ENCODE peak calls at places on chromosomes 12 and 14, in five cellular contexts. R is heart left ventricle, L is fibroblast of lung, W is SJCRH30, V is sigmoid colon. D is an unnamed sample.

GRCh38 chr12:1886396-1887008 is 31.9 kb downstream of the CACNA2D4 start:
- DNase-seq in L (no peak), R (no peak), W (no peak), V (no peak), D (no peak)

GRCh38 chr12:22617630-22618029 is 7.3 kb upstream of the ETNK1 start:
- DNase-seq in L (no peak), R (no peak), V (no peak), W (no peak), D (no peak)

GRCh38 chr12:24256636-24257150 is 307.2 kb upstream of the SOX5 start:
- DNase-seq in V (no peak), L (no peak), W (no peak), R (no peak), D (no peak)

GRCh38 chr12:88035907-88036289 is 6.7 kb upstream of the C12orf50 start:
- DNase-seq in V (no peak), L (no peak), W (no peak), R (no peak), D (no peak)

GRCh38 chr12:29818925-29819324 is 35.2 kb upstream of the TMTC1 start:
- DNase-seq in L (no peak), W (no peak), R (peak; percentile 54), V (no peak), D (no peak)

GRCh38 chr14:56949828-56950227 is 139.5 kb upstream of the OTX2 start:
- DNase-seq in L (no peak), R (no peak), V (no peak), W (peak; percentile 11), D (no peak)

GRCh38 chr12:27907766-27908165 is 64.8 kb downstream of the PTHLH start:
- DNase-seq in R (no peak), W (no peak), V (no peak), L (peak; percentile 35), D (no peak)

GRCh38 chr12:40226652-40227051 is 1.9 kb downstream of the LRRK2 start:
- DNase-seq in L (peak; percentile 90), R (peak; percentile 61), V (peak; percentile 81), W (no peak), D (no peak)

GRCh38 chr14:94550041-94550440 is 11.2 kb upstream of the SERPINA4 start:
- DNase-seq in V (no peak), W (no peak), L (no peak), R (no peak), D (no peak)

GRCh38 chr12:69885656-69886055 is 60.6 kb downstream of the MYRFL start:
- DNase-seq in L (no peak), V (no peak), R (no peak), W (no peak), D (no peak)

GRCh38 chr12:69886101-69886500 is 61.1 kb downstream of the MYRFL start:
- DNase-seq in R (no peak), W (peak; percentile 24), V (no peak), L (no peak), D (no peak)

GRCh38 chr12:69881771-69882170 is 56.7 kb downstream of the MYRFL start:
- DNase-seq in R (no peak), V (no peak), W (no peak), L (no peak), D (no peak)

GRCh38 chr12:69884386-69884785 is 59.4 kb downstream of the MYRFL start:
- DNase-seq in L (no peak), W (no peak), R (no peak), V (no peak), D (no peak)

GRCh38 chr12:69886715-69887114 is 61.7 kb downstream of the MYRFL start:
- DNase-seq in V (no peak), R (no peak), L (no peak), W (no peak), D (no peak)
- H3K36me3 ChIP-seq in V (no peaks in the 10 kb centered on the region), R (no peaks in the 10 kb centered on the region), L (no peaks in the 10 kb centered on the region), W (no peaks in the 10 kb centered on the region), D (no peaks in the 10 kb centered on the region)

DNA sequence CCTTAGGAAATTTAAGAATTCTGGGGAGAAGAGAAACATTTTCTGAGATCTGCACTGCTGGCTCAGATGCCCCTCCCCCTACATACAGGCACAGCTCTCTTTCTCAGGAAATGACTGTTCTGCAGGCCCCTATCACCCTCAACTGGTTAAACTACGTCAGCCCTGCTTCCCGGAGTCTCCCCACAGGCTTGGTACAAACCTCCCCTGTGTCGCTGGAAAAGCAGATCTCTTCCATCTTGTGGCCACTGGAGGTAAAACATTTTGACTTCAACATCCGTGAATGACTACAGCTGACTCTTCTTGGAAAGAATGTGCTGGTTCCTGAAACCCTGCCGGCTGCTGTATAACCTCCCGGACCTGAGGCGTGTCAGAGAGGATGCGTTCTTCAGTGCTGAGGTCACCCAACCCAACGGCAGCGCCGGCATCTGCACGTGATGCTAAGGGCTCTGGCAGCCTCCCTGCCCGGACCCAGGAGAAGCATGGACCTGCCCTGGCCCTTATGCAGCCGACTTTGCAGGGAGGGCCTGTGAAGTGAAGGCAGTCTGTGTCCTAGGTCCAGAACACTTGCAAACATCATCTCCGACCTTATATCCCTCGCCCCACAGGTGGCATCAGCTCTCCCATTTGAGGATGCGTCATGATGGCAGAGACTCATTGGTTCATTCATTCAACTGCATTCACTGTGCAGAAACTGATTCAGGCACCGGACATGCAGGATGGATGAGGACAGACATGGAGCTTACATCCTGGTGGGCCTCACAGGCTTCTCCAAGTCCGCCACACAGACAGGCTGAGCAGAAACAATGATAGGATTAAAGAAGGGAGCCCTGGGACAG is 129.2 kb downstream of the GCH1 start:
- DNase-seq in V (peak; percentile 96), W (peak; percentile 93), R (peak; percentile 88), L (peak; percentile 100), D (peak; percentile 92)
- H3K36me3 ChIP-seq in V (peaks cover 11% of the 10 kb centered on the region), W (no peaks in the 10 kb centered on the region), R (peaks cover 3% of the 10 kb centered on the region), L (peaks cover 11% of the 10 kb centered on the region), D (no peaks in the 10 kb centered on the region)

DNA sequence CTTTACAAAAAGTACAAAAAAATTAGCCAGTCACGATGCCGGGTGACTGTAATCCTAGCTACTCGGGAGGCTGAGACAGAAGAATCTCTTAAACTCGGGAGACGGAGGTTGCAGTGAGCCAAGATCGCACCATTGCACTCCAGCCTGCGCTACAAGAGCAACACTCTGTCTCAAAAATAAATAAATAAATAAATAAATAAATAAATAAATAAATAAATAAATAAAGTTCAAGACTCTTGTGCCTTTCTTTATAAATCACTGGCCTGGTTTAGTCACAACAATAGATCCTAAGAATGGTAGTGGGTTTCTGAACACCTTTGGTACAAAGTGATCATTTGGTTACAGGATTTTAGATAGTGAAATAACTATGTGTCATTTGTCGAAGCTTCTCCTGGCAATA is 46.1 kb downstream of the ARL1 start:
- DNase-seq in R (no peak), W (no peak), L (no peak), V (no peak), D (no peak)
- H3K36me3 ChIP-seq in R (peaks cover 20% of the 10 kb centered on the region), W (peaks cover 55% of the 10 kb centered on the region), L (peaks cover 2% of the 10 kb centered on the region), V (peaks cover 6% of the 10 kb centered on the region), D (peaks cover 20% of the 10 kb centered on the region)

GRCh38 chr12:123748661-123749060 is 13.4 kb upstream of the DNAH10 start:
- DNase-seq in W (no peak), L (peak; percentile 64), V (no peak), R (no peak), D (no peak)
- H3K36me3 ChIP-seq in W (peaks cover 19% of the 10 kb centered on the region), L (peaks cover 11% of the 10 kb centered on the region), V (peaks cover 29% of the 10 kb centered on the region), R (peaks cover 10% of the 10 kb centered on the region), D (peaks cover 36% of the 10 kb centered on the region)

GRCh38 chr12:104609083-104609844 is 152.5 kb downstream of the CHST11 start:
- DNase-seq in R (no peak), L (no peak), V (no peak), W (no peak), D (no peak)

GRCh38 chr12:104612381-104612780 is 155.6 kb downstream of the CHST11 start:
- DNase-seq in W (no peak), V (no peak), L (no peak), R (no peak), D (no peak)

GRCh38 chr12:104615048-104615561 is 158.4 kb downstream of the CHST11 start:
- DNase-seq in L (no peak), V (peak; percentile 91), W (no peak), R (no peak), D (no peak)

GRCh38 chr12:104611671-104612070 is 154.9 kb downstream of the CHST11 start:
- DNase-seq in R (no peak), L (no peak), V (no peak), W (no peak), D (no peak)

GRCh38 chr12:104610513-104611235 is 153.9 kb downstream of the CHST11 start:
- DNase-seq in W (no peak), R (no peak), V (no peak), L (no peak), D (no peak)
- H3K36me3 ChIP-seq in W (no peaks in the 10 kb centered on the region), R (no peaks in the 10 kb centered on the region), V (no peaks in the 10 kb centered on the region), L (no peaks in the 10 kb centered on the region), D (no peaks in the 10 kb centered on the region)

DNA sequence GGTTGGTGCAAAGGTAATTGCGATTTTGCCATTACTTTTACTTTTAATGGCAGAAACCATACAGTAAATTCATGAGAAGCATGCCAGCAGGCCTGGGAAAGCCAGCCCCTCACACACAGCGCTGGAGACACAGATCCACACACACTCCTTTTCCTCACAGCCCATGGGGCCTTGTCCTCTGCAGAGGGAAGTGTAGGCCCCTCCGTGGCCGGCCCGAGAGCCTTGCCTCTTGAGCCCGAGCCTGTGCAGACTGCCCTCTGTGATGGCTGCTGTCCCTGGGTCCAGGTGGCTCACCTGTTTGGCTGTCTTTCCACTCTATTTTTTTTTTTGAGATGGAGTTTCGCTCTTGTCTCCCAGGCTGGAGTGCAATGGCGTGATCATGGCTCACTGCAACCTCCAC is 39.3 kb downstream of the XRCC3 start:
- DNase-seq in V (no peak), L (no peak), R (no peak), W (no peak), D (no peak)
- H3K36me3 ChIP-seq in V (peaks cover 95% of the 10 kb centered on the region), L (peaks cover 29% of the 10 kb centered on the region), R (peaks cover 66% of the 10 kb centered on the region), W (peaks cover 88% of the 10 kb centered on the region), D (peaks cover 55% of the 10 kb centered on the region)

GRCh38 chr14:35409595-35409994 is 5.0 kb upstream of the NFKBIA start:
- DNase-seq in L (no peak), V (no peak), R (no peak), W (no peak), D (no peak)
- H3K36me3 ChIP-seq in L (no peaks in the 10 kb centered on the region), V (no peaks in the 10 kb centered on the region), R (no peaks in the 10 kb centered on the region), W (no peaks in the 10 kb centered on the region), D (no peaks in the 10 kb centered on the region)

GRCh38 chr12:47272412-47273190 is 192.8 kb upstream of the AMIGO2 start:
- DNase-seq in R (no peak), W (no peak), L (no peak), V (no peak), D (no peak)

GRCh38 chr12:47273191-47273626 is 193.4 kb upstream of the AMIGO2 start:
- DNase-seq in W (no peak), V (no peak), R (no peak), L (no peak), D (no peak)

GRCh38 chr12:47276253-47277070 is 196.7 kb upstream of the AMIGO2 start:
- DNase-seq in V (no peak), W (no peak), L (peak; percentile 79), R (peak; percentile 54), D (peak; percentile 83)

GRCh38 chr12:47277071-47277408 is 197.3 kb upstream of the AMIGO2 start:
- DNase-seq in R (no peak), L (no peak), V (peak; percentile 79), W (no peak), D (no peak)

DNA sequence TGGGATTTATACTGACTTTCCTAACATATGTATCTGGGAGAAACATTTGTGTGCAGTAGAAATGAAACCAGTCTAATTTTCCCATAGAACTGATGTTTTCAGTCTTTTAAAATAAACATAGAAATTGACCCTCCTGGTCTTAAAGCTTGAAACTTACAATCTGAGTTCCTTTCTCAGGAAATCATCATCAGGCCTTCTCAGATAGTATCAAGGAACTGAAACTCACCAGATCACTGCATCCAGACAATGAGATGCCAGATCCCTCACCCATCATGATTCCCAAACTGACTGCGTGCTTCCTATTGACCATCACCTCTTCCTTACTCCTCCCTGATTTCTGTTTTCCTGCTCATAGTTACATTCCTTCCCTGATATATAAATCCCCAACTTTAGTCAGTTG is 195.0 kb upstream of the AMIGO2 start:
- DNase-seq in L (no peak), R (no peak), V (no peak), W (no peak), D (no peak)
- H3K36me3 ChIP-seq in L (no peaks in the 10 kb centered on the region), R (no peaks in the 10 kb centered on the region), V (no peaks in the 10 kb centered on the region), W (no peaks in the 10 kb centered on the region), D (no peaks in the 10 kb centered on the region)

D was measured in CD4-positive, alpha-beta memory T cell.